ENCODE peak calls at places on chromosomes 13 and 19, in six cellular contexts. One of them, this sample, is unnamed.

GRCh38 chr13:57823704-57824103 is 192.2 kb downstream of the PCDH17 start:
- DNase-seq in effector memory CD4-positive, alpha-beta T cell: no peak
- DNase-seq in fibroblast of lung: no peak
- DNase-seq in neural progenitor cell: no peak
- DNase-seq in stomach: no peak
- DNase-seq in A549: no peak
- DNase-seq in this sample: no peak

GRCh38 chr13:34749046-34749445 is 193.0 kb upstream of the NBEA start:
- DNase-seq in fibroblast of lung: no peak
- DNase-seq in effector memory CD4-positive, alpha-beta T cell: no peak
- DNase-seq in neural progenitor cell: no peak
- DNase-seq in stomach: no peak
- DNase-seq in A549: no peak
- DNase-seq in this sample: no peak

GRCh38 chr19:21655540-21656126 is 111.7 kb downstream of the ZNF100 start:
- DNase-seq in neural progenitor cell: no peak
- DNase-seq in stomach: no peak
- DNase-seq in fibroblast of lung: no peak
- DNase-seq in effector memory CD4-positive, alpha-beta T cell: no peak
- DNase-seq in A549: no peak
- DNase-seq in this sample: no peak

GRCh38 chr19:18815673-18816072 is 16.1 kb upstream of the UPF1 start:
- DNase-seq in neural progenitor cell: no peak
- DNase-seq in stomach: no peak
- DNase-seq in fibroblast of lung: no peak
- DNase-seq in A549: no peak
- DNase-seq in effector memory CD4-positive, alpha-beta T cell: no peak
- DNase-seq in this sample: no peak

GRCh38 chr13:112119192-112120030 is 52.5 kb downstream of the SOX1 start:
- DNase-seq in A549: no peak
- DNase-seq in stomach: peak
- DNase-seq in effector memory CD4-positive, alpha-beta T cell: no peak
- DNase-seq in neural progenitor cell: no peak
- DNase-seq in fibroblast of lung: no peak
- DNase-seq in this sample: no peak

GRCh38 chr13:39892731-39893293 is 237.3 kb downstream of the COG6 start:
- DNase-seq in neural progenitor cell: no peak
- DNase-seq in A549: no peak
- DNase-seq in effector memory CD4-positive, alpha-beta T cell: no peak
- DNase-seq in stomach: no peak
- DNase-seq in fibroblast of lung: no peak
- DNase-seq in this sample: no peak

GRCh38 chr13:79492918-79493594 is 12.1 kb downstream of the NDFIP2 start:
- DNase-seq in neural progenitor cell: no peak
- DNase-seq in stomach: no peak
- DNase-seq in A549: no peak
- DNase-seq in effector memory CD4-positive, alpha-beta T cell: no peak
- DNase-seq in fibroblast of lung: no peak
- DNase-seq in this sample: no peak

GRCh38 chr13:42377640-42378382 is 105.9 kb downstream of the AKAP11 start:
- DNase-seq in A549: no peak
- DNase-seq in neural progenitor cell: no peak
- DNase-seq in fibroblast of lung: no peak
- DNase-seq in effector memory CD4-positive, alpha-beta T cell: no peak
- DNase-seq in stomach: no peak
- DNase-seq in this sample: no peak

GRCh38 chr13:89755729-89756492 is 1591.6 kb upstream of the MIR17HG start:
- DNase-seq in neural progenitor cell: no peak
- DNase-seq in A549: no peak
- DNase-seq in effector memory CD4-positive, alpha-beta T cell: no peak
- DNase-seq in fibroblast of lung: no peak
- DNase-seq in stomach: no peak
- DNase-seq in this sample: no peak

GRCh38 chr13:81987677-81988357 is 1646.9 kb upstream of the SPRY2 start:
- DNase-seq in fibroblast of lung: no peak
- DNase-seq in A549: no peak
- DNase-seq in stomach: no peak
- DNase-seq in effector memory CD4-positive, alpha-beta T cell: no peak
- DNase-seq in neural progenitor cell: no peak
- DNase-seq in this sample: no peak

GRCh38 chr13:32021785-32022184 is 9.8 kb upstream of the FRY start:
- DNase-seq in stomach: no peak
- DNase-seq in A549: no peak
- DNase-seq in neural progenitor cell: no peak
- DNase-seq in fibroblast of lung: no peak
- DNase-seq in effector memory CD4-positive, alpha-beta T cell: no peak
- DNase-seq in this sample: no peak

GRCh38 chr13:50339291-50339690 is 324.0 kb downstream of the KCNRG start:
- DNase-seq in stomach: no peak
- DNase-seq in neural progenitor cell: peak
- DNase-seq in A549: no peak
- DNase-seq in fibroblast of lung: no peak
- DNase-seq in effector memory CD4-positive, alpha-beta T cell: no peak
- DNase-seq in this sample: no peak

GRCh38 chr13:109454167-109454917 is 332.0 kb downstream of the IRS2 start:
- DNase-seq in effector memory CD4-positive, alpha-beta T cell: no peak
- DNase-seq in fibroblast of lung: peak
- DNase-seq in A549: no peak
- DNase-seq in neural progenitor cell: no peak
- DNase-seq in stomach: no peak
- DNase-seq in this sample: no peak

GRCh38 chr13:72101768-72102400 is 234.9 kb upstream of the DACH1 start:
- DNase-seq in neural progenitor cell: no peak
- DNase-seq in fibroblast of lung: no peak
- DNase-seq in stomach: no peak
- DNase-seq in effector memory CD4-positive, alpha-beta T cell: no peak
- DNase-seq in A549: no peak
- DNase-seq in this sample: no peak

GRCh38 chr13:77898097-77898496 is 20.5 kb downstream of the EDNRB start:
- DNase-seq in neural progenitor cell: no peak
- DNase-seq in effector memory CD4-positive, alpha-beta T cell: no peak
- DNase-seq in stomach: no peak
- DNase-seq in fibroblast of lung: peak
- DNase-seq in A549: no peak
- DNase-seq in this sample: no peak

GRCh38 chr19:33090179-33090578 is 9.2 kb downstream of the GPATCH1 start:
- DNase-seq in fibroblast of lung: no peak
- DNase-seq in neural progenitor cell: no peak
- DNase-seq in stomach: no peak
- DNase-seq in A549: no peak
- DNase-seq in effector memory CD4-positive, alpha-beta T cell: no peak
- DNase-seq in this sample: no peak

GRCh38 chr19:2044709-2045500 is 6.1 kb downstream of the MKNK2 start:
- DNase-seq in A549: no peak
- DNase-seq in stomach: no peak
- DNase-seq in fibroblast of lung: no peak
- DNase-seq in effector memory CD4-positive, alpha-beta T cell: no peak
- DNase-seq in neural progenitor cell: no peak
- DNase-seq in this sample: no peak

GRCh38 chr19:2047076-2047448 is 4.0 kb downstream of the MKNK2 start:
- DNase-seq in stomach: no peak
- DNase-seq in neural progenitor cell: no peak
- DNase-seq in fibroblast of lung: no peak
- DNase-seq in effector memory CD4-positive, alpha-beta T cell: no peak
- DNase-seq in A549: no peak
- DNase-seq in this sample: no peak

GRCh38 chr19:2045501-2046045 is 5.5 kb downstream of the MKNK2 start:
- DNase-seq in effector memory CD4-positive, alpha-beta T cell: no peak
- DNase-seq in neural progenitor cell: no peak
- DNase-seq in stomach: peak
- DNase-seq in fibroblast of lung: no peak
- DNase-seq in A549: no peak
- DNase-seq in this sample: no peak

GRCh38 chr19:2047449-2048103 is 3.5 kb downstream of the MKNK2 start:
- DNase-seq in A549: peak
- DNase-seq in fibroblast of lung: peak
- DNase-seq in effector memory CD4-positive, alpha-beta T cell: peak
- DNase-seq in stomach: peak
- DNase-seq in neural progenitor cell: peak
- DNase-seq in this sample: peak

GRCh38 chr19:2046046-2046907 is 4.8 kb downstream of the MKNK2 start:
- DNase-seq in fibroblast of lung: no peak
- DNase-seq in stomach: no peak
- DNase-seq in A549: no peak
- DNase-seq in effector memory CD4-positive, alpha-beta T cell: no peak
- DNase-seq in neural progenitor cell: peak
- DNase-seq in this sample: no peak
- H3K27ac ChIP-seq in fibroblast of lung: no peak
- H3K27ac ChIP-seq in stomach: peak
- H3K27ac ChIP-seq in A549: peak
- H3K27ac ChIP-seq in effector memory CD4-positive, alpha-beta T cell: peak
- H3K27ac ChIP-seq in neural progenitor cell: no peak
- H3K27ac ChIP-seq in this sample: no peak

DNA sequence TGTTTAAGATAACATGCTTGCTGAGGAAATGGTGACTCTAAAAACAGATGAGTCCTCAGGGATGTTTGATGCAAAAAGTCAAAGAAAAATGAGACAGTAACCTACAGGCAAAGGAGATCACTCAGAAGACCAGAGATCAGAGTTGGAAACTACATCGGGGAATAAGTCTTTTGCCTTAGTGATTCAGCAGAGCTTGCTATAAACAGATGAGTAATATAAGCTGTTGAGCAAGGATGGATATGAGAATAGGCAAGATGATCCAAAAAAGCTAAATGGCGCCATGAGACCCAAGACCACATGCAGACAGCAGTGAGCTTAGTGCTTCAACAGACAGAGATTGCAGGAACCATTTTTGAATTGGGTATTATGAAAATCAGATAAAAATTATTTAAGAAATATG is 168.6 kb downstream of the POSTN start:
- DNase-seq in neural progenitor cell: no peak
- DNase-seq in fibroblast of lung: peak
- DNase-seq in effector memory CD4-positive, alpha-beta T cell: no peak
- DNase-seq in A549: no peak
- DNase-seq in stomach: no peak
- DNase-seq in this sample: no peak
- H3K27ac ChIP-seq in neural progenitor cell: no peak
- H3K27ac ChIP-seq in fibroblast of lung: peak
- H3K27ac ChIP-seq in effector memory CD4-positive, alpha-beta T cell: no peak
- H3K27ac ChIP-seq in A549: no peak
- H3K27ac ChIP-seq in stomach: no peak
- H3K27ac ChIP-seq in this sample: no peak

GRCh38 chr19:7292950-7293794 is 1.0 kb downstream of the INSR start:
- DNase-seq in A549: no peak
- DNase-seq in fibroblast of lung: no peak
- DNase-seq in effector memory CD4-positive, alpha-beta T cell: no peak
- DNase-seq in stomach: peak
- DNase-seq in neural progenitor cell: peak
- DNase-seq in this sample: peak
- H3K27ac ChIP-seq in A549: peak
- H3K27ac ChIP-seq in fibroblast of lung: no peak
- H3K27ac ChIP-seq in effector memory CD4-positive, alpha-beta T cell: no peak
- H3K27ac ChIP-seq in stomach: peak
- H3K27ac ChIP-seq in neural progenitor cell: no peak
- H3K27ac ChIP-seq in this sample: no peak

GRCh38 chr13:22060187-22060586 is 389.3 kb downstream of the FGF9 start:
- DNase-seq in fibroblast of lung: no peak
- DNase-seq in stomach: no peak
- DNase-seq in effector memory CD4-positive, alpha-beta T cell: no peak
- DNase-seq in A549: no peak
- DNase-seq in neural progenitor cell: no peak
- DNase-seq in this sample: no peak
- H3K27ac ChIP-seq in fibroblast of lung: no peak
- H3K27ac ChIP-seq in stomach: no peak
- H3K27ac ChIP-seq in effector memory CD4-positive, alpha-beta T cell: peak
- H3K27ac ChIP-seq in A549: no peak
- H3K27ac ChIP-seq in neural progenitor cell: no peak
- H3K27ac ChIP-seq in this sample: no peak

GRCh38 chr19:2423913-2424685 is 3.3 kb downstream of the TIMM13 start:
- DNase-seq in fibroblast of lung: no peak
- DNase-seq in A549: no peak
- DNase-seq in effector memory CD4-positive, alpha-beta T cell: no peak
- DNase-seq in stomach: no peak
- DNase-seq in neural progenitor cell: no peak
- DNase-seq in this sample: peak

GRCh38 chr19:2424686-2425621 is 2.4 kb downstream of the TIMM13 start:
- DNase-seq in effector memory CD4-positive, alpha-beta T cell: no peak
- DNase-seq in stomach: peak
- DNase-seq in fibroblast of lung: peak
- DNase-seq in A549: no peak
- DNase-seq in neural progenitor cell: peak
- DNase-seq in this sample: no peak

GRCh38 chr19:2427323-2428026 is at the start of gene TIMM13:
- DNase-seq in stomach: peak
- DNase-seq in A549: peak
- DNase-seq in effector memory CD4-positive, alpha-beta T cell: peak
- DNase-seq in fibroblast of lung: peak
- DNase-seq in neural progenitor cell: peak
- DNase-seq in this sample: peak

GRCh38 chr19:2426661-2427322 is 594 bp downstream of the TIMM13 start:
- DNase-seq in fibroblast of lung: peak
- DNase-seq in stomach: peak
- DNase-seq in A549: peak
- DNase-seq in neural progenitor cell: peak
- DNase-seq in effector memory CD4-positive, alpha-beta T cell: no peak
- DNase-seq in this sample: no peak

DNA sequence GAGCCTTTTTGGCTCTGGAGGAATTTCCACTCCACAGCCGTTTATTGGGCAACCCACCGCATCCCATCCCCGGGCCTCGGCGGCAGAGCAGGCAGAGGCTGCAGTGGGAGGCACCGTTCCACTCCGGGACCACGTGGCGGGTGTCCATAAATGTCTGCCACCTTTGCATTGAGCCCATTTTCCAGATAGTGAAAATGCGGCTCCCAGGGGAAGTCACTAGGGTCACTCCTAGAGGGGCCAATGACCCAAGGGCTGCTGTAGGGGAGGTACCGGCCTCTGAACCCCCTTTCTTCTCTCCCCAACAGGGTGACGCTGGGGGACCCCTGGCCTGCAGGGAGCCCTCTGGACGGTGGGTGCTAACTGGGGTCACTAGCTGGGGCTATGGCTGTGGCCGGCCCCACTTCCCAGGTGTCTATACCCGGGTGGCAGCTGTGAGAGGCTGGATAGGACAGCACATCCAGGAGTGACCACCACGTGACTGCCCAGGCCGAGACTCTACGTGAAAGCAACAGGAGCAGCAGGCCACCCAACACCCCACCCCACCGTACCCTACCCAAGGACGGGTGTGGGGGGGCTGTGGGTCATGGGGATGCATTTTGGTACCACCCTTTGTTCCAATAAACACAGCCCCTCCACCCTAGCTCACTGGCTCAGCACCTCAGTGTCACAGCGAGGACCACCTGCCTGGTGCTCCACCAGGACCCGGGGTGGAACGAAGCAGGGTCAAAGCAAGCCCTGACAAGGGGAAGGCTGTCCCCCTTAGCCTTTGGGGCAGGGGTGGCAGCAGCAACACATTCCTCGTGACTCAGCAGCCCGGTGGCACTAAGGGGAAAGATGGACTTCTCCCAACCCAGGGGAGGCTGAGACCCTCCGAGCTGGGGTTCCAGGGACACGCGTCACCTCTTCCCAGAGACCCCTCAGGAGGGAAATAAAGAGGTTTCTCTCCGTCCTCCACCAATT is 1.5 kb downstream of the TIMM13 start:
- DNase-seq in effector memory CD4-positive, alpha-beta T cell: no peak
- DNase-seq in fibroblast of lung: no peak
- DNase-seq in neural progenitor cell: no peak
- DNase-seq in A549: no peak
- DNase-seq in stomach: no peak
- DNase-seq in this sample: no peak
- H3K27ac ChIP-seq in effector memory CD4-positive, alpha-beta T cell: no peak
- H3K27ac ChIP-seq in fibroblast of lung: peak
- H3K27ac ChIP-seq in neural progenitor cell: no peak
- H3K27ac ChIP-seq in A549: peak
- H3K27ac ChIP-seq in stomach: no peak
- H3K27ac ChIP-seq in this sample: no peak

This sample was measured in left lung.